ENCODE peak calls at places on chromosomes 3 and 15, in six cellular contexts. P is RKO; T is M059J; U is stimulated activated naive CD4-positive, alpha-beta T cell; W is left colon; G is lung microvascular endothelial cell. S is an unnamed sample.

GRCh38 chr3:25897019-25897418 is 107.1 kb downstream of the OXSM start:
- DNase-seq in P (peak), T (peak), U (no peak), W (no peak), G (peak), S (no peak)

GRCh38 chr3:105809204-105809893 is 59.5 kb downstream of the CBLB start:
- DNase-seq in P (no peak), T (no peak), U (no peak), W (no peak), G (no peak), S (no peak)

GRCh38 chr3:32138545-32139104 is 32.2 kb downstream of the GPD1L start:
- DNase-seq in P (no peak), T (peak), U (no peak), W (no peak), G (peak), S (no peak)

GRCh38 chr3:67000006-67000405 is 1.9 kb downstream of the KBTBD8 start:
- DNase-seq in P (peak), T (peak), U (no peak), W (no peak), G (peak), S (no peak)

GRCh38 chr3:72082776-72083477 is 298.0 kb upstream of the PROK2 start:
- DNase-seq in P (no peak), T (no peak), U (no peak), W (no peak), G (no peak), S (no peak)

GRCh38 chr15:41013698-41014414 is 60.6 kb downstream of the CHAC1 start:
- DNase-seq in P (no peak), T (no peak), U (no peak), W (no peak), G (no peak), S (no peak)

GRCh38 chr15:74233864-74234597 is 2.1 kb upstream of the CCDC33 start:
- DNase-seq in P (no peak), T (no peak), U (no peak), W (no peak), G (no peak), S (no peak)

GRCh38 chr15:79602731-79603130 is 170.6 kb downstream of the MINAR1 start:
- DNase-seq in P (peak), T (no peak), U (no peak), W (no peak), G (no peak), S (no peak)

GRCh38 chr3:133884547-133885240 is 11.0 kb downstream of the RAB6B start:
- DNase-seq in P (no peak), T (no peak), U (no peak), W (no peak), G (no peak), S (peak)

GRCh38 chr3:49906004-49906860 is 2.6 kb upstream of the MST1R start:
- DNase-seq in P (peak), T (peak), U (peak), W (peak), G (peak), S (no peak)

GRCh38 chr3:26962419-26963355 is 340.1 kb downstream of the LRRC3B start:
- DNase-seq in P (no peak), T (peak), U (no peak), W (no peak), G (no peak), S (no peak)

GRCh38 chr3:4350789-4351163 is 47.6 kb downstream of the SETMAR start:
- DNase-seq in P (peak), T (peak), U (peak), W (no peak), G (peak), S (no peak)

GRCh38 chr3:48301814-48302194 is 31.7 kb downstream of the SPINK8 start:
- DNase-seq in P (peak), T (peak), U (no peak), W (peak), G (peak), S (no peak)

GRCh38 chr3:102053375-102053989 is 204.2 kb downstream of the NFKBIZ start:
- DNase-seq in P (peak), T (peak), U (no peak), W (no peak), G (peak), S (no peak)

GRCh38 chr3:119627461-119627860 is 29.8 kb downstream of the PLA1A start:
- DNase-seq in P (no peak), T (no peak), U (no peak), W (no peak), G (peak), S (no peak)